ENCODE peak calls at places on chromosomes 5 and 9, in eight cellular contexts. K is esophagus squamous epithelium, M is fibroblast of pulmonary artery, H is fibroblast of villous mesenchyme, R is transverse colon, C is left ventricle myocardium inferior, X is pancreas, B is tibial artery. S is an unnamed sample.

GRCh38 chr9:34557421-34558321 is 31.9 kb downstream of the CNTFR start:
- DNase-seq in B (no peak), M (no peak), X (peak; percentile 25), K (no peak), H (no peak), C (no peak), R (no peak), S (no peak)

GRCh38 chr5:133916914-133917313 is 51.5 kb downstream of the C5orf15 start:
- DNase-seq in X (no peak), C (no peak), B (no peak), M (no peak), R (no peak), K (no peak), H (no peak), S (no peak)

GRCh38 chr9:131530546-131530929 is 525 bp downstream of the UCK1 start:
- DNase-seq in M (peak; percentile 29), R (peak; percentile 47), H (peak; percentile 41), X (peak; percentile 81), K (no peak), B (peak; percentile 44), C (peak; percentile 32), S (peak; percentile 41)

GRCh38 chr5:52800394-52801213 is 12.9 kb downstream of the ITGA1 start:
- DNase-seq in R (peak; percentile 73), M (peak; percentile 64), B (peak; percentile 75), H (peak; percentile 82), K (peak; percentile 36), X (peak; percentile 77), C (peak; percentile 61), S (peak; percentile 84)

GRCh38 chr5:69000216-69000615 is 93.6 kb upstream of the SLC30A5 start:
- DNase-seq in C (no peak), H (no peak), R (no peak), M (no peak), X (no peak), B (no peak), K (no peak), S (no peak)

GRCh38 chr5:133884525-133885311 is 83.7 kb downstream of the C5orf15 start:
- DNase-seq in B (peak; percentile 7), M (peak; percentile 7), C (no peak), R (no peak), X (no peak), K (no peak), H (peak; percentile 62), S (peak; percentile 53)

GRCh38 chr9:128702949-128703615 is 779 bp downstream of the PKN3 start:
- DNase-seq in K (no peak), C (peak; percentile 40), H (no peak), M (no peak), X (peak; percentile 79), B (no peak), R (no peak), S (no peak)

GRCh38 chr5:172380992-172381643 is 73.2 kb downstream of the SH3PXD2B start:
- DNase-seq in H (no peak), C (peak; percentile 75), R (peak; percentile 46), M (no peak), K (no peak), B (peak; percentile 81), X (peak; percentile 73), S (no peak)

GRCh38 chr9:134314950-134315715 is 11.1 kb upstream of the RXRA start:
- DNase-seq in K (no peak), C (peak; percentile 10), X (peak; percentile 48), H (no peak), B (no peak), R (no peak), M (no peak), S (no peak)

GRCh38 chr5:127799293-127799905 is 96.2 kb downstream of the CCDC192 start:
- DNase-seq in C (no peak), H (no peak), M (no peak), B (no peak), R (no peak), X (no peak), K (no peak), S (no peak)

GRCh38 chr5:123088031-123088805 is 823 bp upstream of the PRDM6 start:
- DNase-seq in B (peak; percentile 51), K (no peak), M (no peak), H (no peak), X (peak; percentile 62), R (no peak), C (no peak), S (no peak)

GRCh38 chr9:131635285-131635684 is 90.0 kb downstream of the PRRT1B start:
- DNase-seq in R (peak; percentile 90), H (peak; percentile 98), C (peak; percentile 77), K (peak; percentile 58), M (peak; percentile 98), X (peak; percentile 87), B (peak; percentile 94), S (peak; percentile 97)

GRCh38 chr5:36209664-36210063 is 32.1 kb downstream of the NADK2 start:
- DNase-seq in C (no peak), B (no peak), K (no peak), H (peak; percentile 27), M (peak; percentile 8), R (no peak), X (no peak), S (peak; percentile 20)

GRCh38 chr5:143757116-143757515 is 54.8 kb upstream of the HMHB1 start:
- DNase-seq in M (no peak), B (no peak), R (no peak), C (no peak), H (peak; percentile 11), X (no peak), K (no peak), S (no peak)

GRCh38 chr9:73050062-73050814 is 97.4 kb upstream of the ALDH1A1 start:
- DNase-seq in H (peak; percentile 89), X (no peak), M (peak; percentile 39), R (no peak), B (no peak), C (no peak), K (no peak), S (peak; percentile 56)

GRCh38 chr5:64210866-64211265 is 45.2 kb downstream of the RNF180 start:
- DNase-seq in R (no peak), H (peak; percentile 53), C (no peak), K (no peak), X (no peak), B (no peak), M (peak; percentile 88), S (peak; percentile 74)

GRCh38 chr5:167732499-167732898 is 558.9 kb upstream of the WWC1 start:
- DNase-seq in B (no peak), X (no peak), H (no peak), C (no peak), R (no peak), K (no peak), M (no peak), S (no peak)

GRCh38 chr5:31948006-31948405 is 226.1 kb downstream of the GOLPH3 start:
- DNase-seq in B (no peak), R (no peak), M (no peak), X (no peak), C (no peak), K (no peak), H (no peak), S (no peak)

DNA sequence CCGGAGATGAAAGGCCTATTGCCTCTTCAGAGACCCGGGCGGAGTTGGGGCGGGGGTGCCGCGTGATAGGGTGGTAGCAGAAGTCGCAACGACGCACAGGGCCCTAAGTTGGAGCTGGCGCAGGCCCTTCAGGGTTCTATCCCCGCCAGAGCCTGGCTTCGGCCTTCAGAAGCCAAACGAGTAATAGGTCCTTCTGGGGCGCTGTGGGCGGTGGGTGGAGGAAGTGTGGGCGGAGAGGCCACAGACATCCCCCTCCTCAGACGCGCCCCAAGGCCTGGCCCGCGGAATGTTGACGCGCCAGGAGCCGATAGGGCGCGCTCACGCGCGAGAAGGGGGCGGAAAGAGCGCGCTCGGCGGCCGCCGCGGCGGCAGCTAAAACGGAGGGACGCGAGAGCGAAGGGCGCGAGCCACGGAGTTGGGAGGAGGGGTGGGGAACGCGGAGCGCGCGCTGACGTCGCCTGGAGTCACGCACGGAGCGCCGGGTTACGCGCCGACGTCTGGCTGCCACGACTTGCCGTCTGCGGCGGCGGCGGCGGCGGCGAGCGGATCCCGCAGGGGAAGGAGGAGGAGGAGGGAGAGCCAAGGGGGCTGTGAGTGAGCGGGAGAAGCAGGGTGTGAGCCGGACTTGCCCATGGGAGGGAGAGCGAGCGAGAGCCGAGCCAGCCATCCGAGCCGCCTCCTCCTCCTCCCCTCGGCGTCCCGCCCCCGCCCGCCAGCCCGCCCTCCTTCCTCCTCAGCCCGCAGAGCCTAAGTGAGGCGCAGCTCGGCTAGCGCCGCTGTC is 6.4 kb upstream of the PURA start:
- DNase-seq in X (peak; percentile 97), H (peak; percentile 92), B (peak; percentile 86), K (peak; percentile 75), M (peak; percentile 93), R (peak; percentile 95), C (peak; percentile 94), S (peak; percentile 94)
- TF ChIP-seq CTCF in X (no peak), H (peak; percentile 9), B (peak; percentile 17), K (no peak), M (no peak), R (no peak), C (peak; percentile 42), S (no peak)

GRCh38 chr9:70389642-70390266 is 24.7 kb downstream of the KLF9 start:
- DNase-seq in R (no peak), C (no peak), B (no peak), X (no peak), H (peak; percentile 57), M (peak; percentile 67), K (no peak), S (peak; percentile 61)
- H3K4me3 ChIP-seq in R (no peak overlapping the region), C (peak overlapping the region; percentile 2), B (no peak overlapping the region), X (no peak overlapping the region), H (no peak overlapping the region), M (no peak overlapping the region), K (no peak overlapping the region), S (no peak overlapping the region)

GRCh38 chr5:57662991-57663390 is 180.4 kb upstream of the ACTBL2 start:
- DNase-seq in X (no peak), C (no peak), R (no peak), M (peak; percentile 22), K (no peak), B (no peak), H (no peak), S (peak; percentile 16)

GRCh38 chr5:57665146-57665936 is 182.7 kb upstream of the ACTBL2 start:
- DNase-seq in R (no peak), B (no peak), K (no peak), C (no peak), M (no peak), X (no peak), H (no peak), S (no peak)

GRCh38 chr5:57663466-57663865 is 180.9 kb upstream of the ACTBL2 start:
- DNase-seq in X (no peak), R (no peak), K (no peak), B (no peak), M (no peak), H (no peak), C (no peak), S (no peak)

GRCh38 chr5:57664700-57665099 is 182.1 kb upstream of the ACTBL2 start:
- DNase-seq in M (no peak), C (no peak), X (no peak), R (no peak), H (no peak), K (no peak), B (no peak), S (no peak)

GRCh38 chr5:57666582-57666981 is 184.0 kb upstream of the ACTBL2 start:
- DNase-seq in R (no peak), C (no peak), M (peak; percentile 45), X (no peak), B (no peak), H (no peak), K (no peak), S (no peak)
- TF ChIP-seq CTCF in R (no peak), C (no peak), M (no peak), X (no peak), B (no peak), H (no peak), K (no peak), S (no peak)

DNA sequence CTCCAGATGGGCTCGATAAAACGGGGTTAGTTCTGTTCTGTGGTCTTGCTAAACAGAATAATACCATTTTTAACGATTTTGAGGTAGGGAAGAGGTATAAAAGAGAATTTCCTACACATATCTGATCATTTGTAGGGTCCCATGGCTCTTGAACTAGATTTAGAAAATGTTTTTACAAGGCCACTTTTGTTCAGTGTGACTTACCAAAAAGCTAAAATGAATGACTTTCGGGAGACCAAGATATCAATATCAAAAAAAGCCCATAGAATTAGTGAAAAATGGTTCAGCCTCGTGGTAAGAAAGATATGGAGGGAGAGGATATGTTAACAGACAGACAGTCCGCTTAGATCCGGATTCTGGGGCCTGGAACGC is 3.2 kb downstream of the NR2F1-AS1 start:
- DNase-seq in C (no peak), K (no peak), X (no peak), R (no peak), H (no peak), M (no peak), B (no peak), S (no peak)
- H3K4me3 ChIP-seq in C (no peak overlapping the region), K (no peak overlapping the region), X (no peak overlapping the region), R (no peak overlapping the region), H (peak overlapping the region; percentile 92), M (no peak overlapping the region), B (no peak overlapping the region), S (peak overlapping the region; percentile 69)